ENCODE peak calls at places on chromosomes 13 and 19, in six cellular contexts. Z is foreskin keratinocyte, C is T-helper 2 cell, J is cerebellar nuclear complex, B is HFFc6, E is hepatic stellate cell. D is an unnamed sample.

GRCh38 chr13:114124921-114125320 is 7.5 kb downstream of the RASA3 start:
- DNase-seq in Z (peak; percentile 85), C (peak; percentile 55), J (no peak), B (peak; percentile 72), E (peak; percentile 69), D (no peak)

GRCh38 chr19:12202250-12202649 is 39.4 kb downstream of the ZNF136 start:
- DNase-seq in Z (no peak), C (peak; percentile 28), J (no peak), B (no peak), E (no peak), D (peak; percentile 27)

GRCh38 chr19:35389192-35389861 is 18.5 kb downstream of the GPR42 start:
- DNase-seq in Z (no peak), C (no peak), J (no peak), B (no peak), E (no peak), D (no peak)

GRCh38 chr19:34461375-34462100 is 20.0 kb upstream of the WTIP start:
- DNase-seq in Z (no peak), C (no peak), J (no peak), B (peak; percentile 8), E (peak; percentile 82), D (no peak)

GRCh38 chr13:73412933-73413332 is 354.1 kb downstream of the KLF5 start:
- DNase-seq in Z (peak; percentile 80), C (no peak), J (no peak), B (no peak), E (no peak), D (no peak)

GRCh38 chr13:104011505-104012270 is 945.5 kb upstream of the SLC10A2 start:
- DNase-seq in Z (no peak), C (no peak), J (no peak), B (no peak), E (no peak), D (no peak)

GRCh38 chr19:15717781-15718180 is 10.0 kb upstream of the OR10H2 start:
- DNase-seq in Z (no peak), C (no peak), J (no peak), B (no peak), E (no peak), D (no peak)

GRCh38 chr19:1102407-1103106 is 1.2 kb upstream of the GPX4 start:
- DNase-seq in Z (peak; percentile 94), C (no peak), J (no peak), B (peak; percentile 98), E (peak; percentile 85), D (no peak)

GRCh38 chr19:32570081-32570785 is 10.8 kb upstream of the PDCD5 start:
- DNase-seq in Z (peak; percentile 37), C (peak; percentile 33), J (no peak), B (peak; percentile 59), E (peak; percentile 43), D (peak; percentile 37)

GRCh38 chr13:25806304-25806974 is 245.4 kb downstream of the SHISA2 start:
- DNase-seq in Z (peak; percentile 60), C (no peak), J (no peak), B (no peak), E (no peak), D (no peak)

GRCh38 chr13:76892488-76892887 is 6.3 kb upstream of the KCTD12 start:
- DNase-seq in Z (no peak), C (no peak), J (no peak), B (no peak), E (no peak), D (no peak)

GRCh38 chr19:54616057-54616456 is 14.2 kb upstream of the LILRB1 start:
- DNase-seq in Z (no peak), C (no peak), J (no peak), B (no peak), E (no peak), D (no peak)

GRCh38 chr13:29743229-29743786 is 107.1 kb downstream of the UBL3 start:
- DNase-seq in Z (no peak), C (no peak), J (no peak), B (peak; percentile 66), E (no peak), D (no peak)

GRCh38 chr19:1953441-1954094 is 12.6 kb downstream of the CSNK1G2 start:
- DNase-seq in Z (no peak), C (no peak), J (no peak), B (no peak), E (no peak), D (no peak)

GRCh38 chr13:113113846-113114271 is 8.3 kb downstream of the F7 start:
- DNase-seq in Z (no peak), C (no peak), J (no peak), B (no peak), E (no peak), D (peak; percentile 10)

GRCh38 chr19:54133312-54133956 is 4.1 kb upstream of the CNOT3 start:
- DNase-seq in Z (peak; percentile 38), C (no peak), J (no peak), B (no peak), E (no peak), D (no peak)

GRCh38 chr13:66430266-66430665 is 799.9 kb downstream of the PCDH9 start:
- DNase-seq in Z (no peak), C (no peak), J (no peak), B (no peak), E (no peak), D (no peak)

GRCh38 chr19:2235396-2236284 is 489 bp downstream of the PLEKHJ1 start:
- DNase-seq in Z (no peak), C (no peak), J (no peak), B (no peak), E (no peak), D (no peak)

GRCh38 chr13:79533781-79534400 is 52.9 kb downstream of the NDFIP2 start:
- DNase-seq in Z (no peak), C (no peak), J (no peak), B (peak; percentile 5), E (peak; percentile 15), D (no peak)

GRCh38 chr19:18908917-18909619 is 10.1 kb downstream of the COPE start:
- DNase-seq in Z (no peak), C (no peak), J (no peak), B (no peak), E (no peak), D (no peak)

GRCh38 chr13:37144661-37145060 is 39.2 kb upstream of the CSNK1A1L start:
- DNase-seq in Z (no peak), C (no peak), J (no peak), B (peak; percentile 19), E (no peak), D (no peak)

GRCh38 chr13:81048026-81048461 is 707.1 kb upstream of the SPRY2 start:
- DNase-seq in Z (no peak), C (no peak), J (peak; percentile 17), B (no peak), E (no peak), D (no peak)

GRCh38 chr19:4575267-4575793 is 15.8 kb upstream of the SEMA6B start:
- DNase-seq in Z (peak; percentile 73), C (no peak), J (no peak), B (peak; percentile 59), E (peak; percentile 97), D (peak; percentile 86)

GRCh38 chr19:8334458-8335342 is 8.4 kb downstream of the KANK3 start:
- DNase-seq in Z (peak; percentile 65), C (no peak), J (no peak), B (no peak), E (peak; percentile 62), D (peak; percentile 46)

GRCh38 chr19:13764101-13764807 is at the start of gene MRI1:
- DNase-seq in Z (peak; percentile 31), C (peak; percentile 47), J (peak; percentile 26), B (peak; percentile 42), E (peak; percentile 88), D (peak; percentile 89)

D was measured in left cardiac atrium.